ENCODE peak calls at places on chromosomes 5 and 9, in six cellular contexts. T is NCI-H748 treated with DMSO at 0.1 percent for 48 hours; Y is substantia nigra; G is activated CD8-positive, alpha-beta memory T cell treated with anti-CD3 and anti-CD28 coated beads, Interleukin-2, amount 10 ng/mL, durations not matched to agents 7 days and 5 days; W is HuH-7; L is IMR-90. O is an unnamed sample.

GRCh38 chr5:169354263-169354662 is 53.3 kb upstream of the SLIT3 start:
- DNase-seq in W (no peak), T (no peak), Y (no peak), G (no peak), L (peak; percentile 53), O (peak; percentile 17)

GRCh38 chr5:160207061-160207460 is 22.2 kb upstream of the FABP6 start:
- DNase-seq in L (no peak), Y (no peak), T (no peak), G (no peak), W (no peak), O (no peak)

GRCh38 chr5:55538621-55539020 is 3.9 kb upstream of the PLPP1 start:
- DNase-seq in T (no peak), L (no peak), Y (no peak), G (no peak), W (no peak), O (no peak)

GRCh38 chr5:26482817-26483375 is 555.5 kb downstream of the CDH9 start:
- DNase-seq in W (peak; percentile 73), L (no peak), G (no peak), Y (no peak), T (peak; percentile 87), O (peak; percentile 80)

GRCh38 chr5:3659907-3660306 is 64.3 kb downstream of the IRX1 start:
- DNase-seq in W (no peak), L (peak; percentile 4), Y (no peak), G (no peak), T (no peak), O (no peak)

GRCh38 chr5:8848997-8849585 is 696.8 kb downstream of the SEMA5A start:
- DNase-seq in Y (no peak), L (peak; percentile 89), W (no peak), G (no peak), T (no peak), O (peak; percentile 89)

GRCh38 chr9:103804077-103804735 is 289.9 kb upstream of the SMC2 start:
- DNase-seq in Y (no peak), W (no peak), G (no peak), T (no peak), L (no peak), O (no peak)

GRCh38 chr9:16030513-16031185 is 477.8 kb downstream of the CCDC171 start:
- DNase-seq in L (peak; percentile 96), T (no peak), W (no peak), Y (no peak), G (peak; percentile 57), O (peak; percentile 80)

GRCh38 chr9:114304416-114305188 is 18.3 kb upstream of the ORM1 start:
- DNase-seq in Y (no peak), G (peak; percentile 33), L (no peak), T (no peak), W (no peak), O (no peak)

GRCh38 chr5:144040615-144041394 is 129.7 kb downstream of the YIPF5 start:
- DNase-seq in G (no peak), W (no peak), L (no peak), T (no peak), Y (no peak), O (no peak)

GRCh38 chr5:113068559-113068958 is 92.0 kb downstream of the DCP2 start:
- DNase-seq in L (peak; percentile 82), G (no peak), Y (no peak), T (no peak), W (no peak), O (peak; percentile 90)

GRCh38 chr5:79170661-79171060 is 59.1 kb downstream of the BHMT start:
- DNase-seq in W (no peak), Y (no peak), L (no peak), G (no peak), T (no peak), O (no peak)

GRCh38 chr5:157511656-157512644 is 51.9 kb downstream of the NIPAL4 start:
- DNase-seq in T (peak; percentile 12), L (peak; percentile 98), W (no peak), G (no peak), Y (no peak), O (peak; percentile 93)

GRCh38 chr5:94901071-94901979 is 282.9 kb downstream of the SLF1 start:
- DNase-seq in G (no peak), T (no peak), L (peak; percentile 22), W (no peak), Y (no peak), O (peak; percentile 31)

GRCh38 chr5:174192901-174193300 is 147.4 kb downstream of the NSG2 start:
- DNase-seq in G (peak; percentile 33), L (no peak), Y (no peak), W (no peak), T (no peak), O (no peak)

GRCh38 chr9:79764377-79764776 is 192.6 kb downstream of the TLE4 start:
- DNase-seq in T (no peak), G (no peak), W (no peak), Y (no peak), L (peak; percentile 98), O (peak; percentile 72)

GRCh38 chr9:97529363-97530076 is 28.1 kb downstream of the TMOD1 start:
- DNase-seq in L (peak; percentile 43), T (no peak), G (peak; percentile 63), Y (no peak), W (no peak), O (no peak)

GRCh38 chr5:177122566-177122965 is 11.0 kb upstream of the NSD1 start:
- DNase-seq in L (no peak), T (no peak), Y (no peak), W (no peak), G (no peak), O (peak; percentile 76)

GRCh38 chr9:136784249-136784996 is 6.7 kb upstream of the TMEM141 start:
- DNase-seq in L (no peak), Y (no peak), W (no peak), G (no peak), T (no peak), O (peak; percentile 44)

GRCh38 chr5:16741007-16741406 is 124.2 kb upstream of the RETREG1 start:
- DNase-seq in L (peak; percentile 43), T (peak; percentile 83), G (no peak), Y (no peak), W (no peak), O (no peak)

GRCh38 chr5:16418471-16418922 is 47.1 kb downstream of the ZNF622 start:
- DNase-seq in L (no peak), Y (no peak), W (no peak), G (no peak), T (no peak), O (no peak)

GRCh38 chr5:172405708-172406107 is 48.6 kb downstream of the SH3PXD2B start:
- DNase-seq in G (no peak), W (no peak), T (no peak), L (no peak), Y (no peak), O (no peak)

GRCh38 chr9:133477992-133478850 is 678 bp downstream of the SLC2A6 start:
- DNase-seq in W (no peak), G (peak; percentile 55), L (peak; percentile 17), T (no peak), Y (no peak), O (peak; percentile 72)